ENCODE peak calls at places on chromosomes 5 and 9, in ten cellular contexts. One of them, this sample, is unnamed.

GRCh38 chr9:114769664-114770063 is 36.2 kb downstream of the TNFSF15 start:
- DNase-seq in RWPE1: no peak
- DNase-seq in transverse colon: no peak
- DNase-seq in GM12865: no peak
- DNase-seq in AG10803: peak; percentile 29
- DNase-seq in fibroblast of villous mesenchyme: peak; percentile 15
- DNase-seq in glutamatergic neuron: no peak
- DNase-seq in progenitor cell of endocrine pancreas: no peak
- DNase-seq in Panc1: no peak
- DNase-seq in brain microvascular endothelial cell: no peak
- DNase-seq in this sample: no peak

GRCh38 chr5:134252671-134253070 is 26.8 kb upstream of the PPP2CA start:
- DNase-seq in brain microvascular endothelial cell: peak; percentile 93
- DNase-seq in fibroblast of villous mesenchyme: peak; percentile 73
- DNase-seq in glutamatergic neuron: no peak
- DNase-seq in AG10803: peak; percentile 84
- DNase-seq in transverse colon: no peak
- DNase-seq in GM12865: no peak
- DNase-seq in progenitor cell of endocrine pancreas: no peak
- DNase-seq in Panc1: peak; percentile 83
- DNase-seq in RWPE1: peak; percentile 60
- DNase-seq in this sample: no peak

GRCh38 chr5:68368686-68369359 is 153.3 kb downstream of the PIK3R1 start:
- DNase-seq in transverse colon: no peak
- DNase-seq in glutamatergic neuron: no peak
- DNase-seq in fibroblast of villous mesenchyme: no peak
- DNase-seq in GM12865: no peak
- DNase-seq in AG10803: no peak
- DNase-seq in progenitor cell of endocrine pancreas: no peak
- DNase-seq in RWPE1: peak; percentile 58
- DNase-seq in brain microvascular endothelial cell: no peak
- DNase-seq in Panc1: no peak
- DNase-seq in this sample: no peak

GRCh38 chr5:33088176-33088575 is 352.6 kb upstream of the TARS1 start:
- DNase-seq in glutamatergic neuron: no peak
- DNase-seq in transverse colon: no peak
- DNase-seq in brain microvascular endothelial cell: no peak
- DNase-seq in fibroblast of villous mesenchyme: no peak
- DNase-seq in Panc1: no peak
- DNase-seq in progenitor cell of endocrine pancreas: no peak
- DNase-seq in GM12865: no peak
- DNase-seq in RWPE1: no peak
- DNase-seq in AG10803: peak; percentile 81
- DNase-seq in this sample: no peak

GRCh38 chr5:31809037-31809910 is 170.3 kb downstream of the PDZD2 start:
- DNase-seq in RWPE1: peak; percentile 82
- DNase-seq in AG10803: peak; percentile 74
- DNase-seq in fibroblast of villous mesenchyme: peak; percentile 72
- DNase-seq in transverse colon: peak; percentile 26
- DNase-seq in GM12865: peak; percentile 70
- DNase-seq in brain microvascular endothelial cell: peak; percentile 74
- DNase-seq in progenitor cell of endocrine pancreas: peak; percentile 43
- DNase-seq in glutamatergic neuron: peak; percentile 79
- DNase-seq in Panc1: peak; percentile 56
- DNase-seq in this sample: peak; percentile 76

GRCh38 chr5:63959177-63959982 is 2.9 kb downstream of the HTR1A start:
- DNase-seq in transverse colon: no peak
- DNase-seq in glutamatergic neuron: peak; percentile 86
- DNase-seq in fibroblast of villous mesenchyme: peak; percentile 1
- DNase-seq in progenitor cell of endocrine pancreas: peak; percentile 70
- DNase-seq in GM12865: no peak
- DNase-seq in AG10803: no peak
- DNase-seq in Panc1: no peak
- DNase-seq in RWPE1: no peak
- DNase-seq in brain microvascular endothelial cell: no peak
- DNase-seq in this sample: no peak

GRCh38 chr5:150502106-150502505 is 5.8 kb upstream of the NDST1 start:
- DNase-seq in fibroblast of villous mesenchyme: no peak
- DNase-seq in RWPE1: no peak
- DNase-seq in Panc1: no peak
- DNase-seq in transverse colon: no peak
- DNase-seq in brain microvascular endothelial cell: no peak
- DNase-seq in glutamatergic neuron: no peak
- DNase-seq in GM12865: no peak
- DNase-seq in progenitor cell of endocrine pancreas: no peak
- DNase-seq in AG10803: no peak
- DNase-seq in this sample: no peak

GRCh38 chr9:81497096-81497495 is 192.3 kb downstream of the TLE1 start:
- DNase-seq in transverse colon: no peak
- DNase-seq in progenitor cell of endocrine pancreas: no peak
- DNase-seq in RWPE1: no peak
- DNase-seq in AG10803: no peak
- DNase-seq in glutamatergic neuron: no peak
- DNase-seq in fibroblast of villous mesenchyme: peak; percentile 42
- DNase-seq in GM12865: no peak
- DNase-seq in brain microvascular endothelial cell: no peak
- DNase-seq in Panc1: no peak
- DNase-seq in this sample: no peak

GRCh38 chr9:129080608-129081387 is at the start of gene DOLPP1:
- DNase-seq in transverse colon: peak; percentile 99
- DNase-seq in Panc1: peak; percentile 90
- DNase-seq in fibroblast of villous mesenchyme: peak; percentile 100
- DNase-seq in AG10803: peak; percentile 100
- DNase-seq in progenitor cell of endocrine pancreas: peak; percentile 99
- DNase-seq in brain microvascular endothelial cell: peak; percentile 99
- DNase-seq in RWPE1: peak; percentile 100
- DNase-seq in glutamatergic neuron: peak; percentile 99
- DNase-seq in GM12865: peak; percentile 100
- DNase-seq in this sample: peak; percentile 100

GRCh38 chr9:129078691-129079503 is 2.0 kb upstream of the DOLPP1 start:
- DNase-seq in Panc1: no peak
- DNase-seq in transverse colon: peak; percentile 78
- DNase-seq in RWPE1: no peak
- DNase-seq in progenitor cell of endocrine pancreas: no peak
- DNase-seq in AG10803: no peak
- DNase-seq in brain microvascular endothelial cell: no peak
- DNase-seq in glutamatergic neuron: no peak
- DNase-seq in fibroblast of villous mesenchyme: no peak
- DNase-seq in GM12865: no peak
- DNase-seq in this sample: no peak

GRCh38 chr9:129080312-129080607 is 651 bp upstream of the DOLPP1 start:
- DNase-seq in Panc1: no peak
- DNase-seq in RWPE1: no peak
- DNase-seq in transverse colon: no peak
- DNase-seq in GM12865: no peak
- DNase-seq in progenitor cell of endocrine pancreas: no peak
- DNase-seq in AG10803: no peak
- DNase-seq in brain microvascular endothelial cell: no peak
- DNase-seq in fibroblast of villous mesenchyme: no peak
- DNase-seq in glutamatergic neuron: no peak
- DNase-seq in this sample: no peak

GRCh38 chr9:129081388-129081889 is 528 bp downstream of the DOLPP1 start:
- DNase-seq in progenitor cell of endocrine pancreas: no peak
- DNase-seq in AG10803: no peak
- DNase-seq in brain microvascular endothelial cell: no peak
- DNase-seq in RWPE1: no peak
- DNase-seq in GM12865: no peak
- DNase-seq in transverse colon: no peak
- DNase-seq in glutamatergic neuron: peak; percentile 94
- DNase-seq in Panc1: no peak
- DNase-seq in fibroblast of villous mesenchyme: no peak
- DNase-seq in this sample: peak; percentile 96

DNA sequence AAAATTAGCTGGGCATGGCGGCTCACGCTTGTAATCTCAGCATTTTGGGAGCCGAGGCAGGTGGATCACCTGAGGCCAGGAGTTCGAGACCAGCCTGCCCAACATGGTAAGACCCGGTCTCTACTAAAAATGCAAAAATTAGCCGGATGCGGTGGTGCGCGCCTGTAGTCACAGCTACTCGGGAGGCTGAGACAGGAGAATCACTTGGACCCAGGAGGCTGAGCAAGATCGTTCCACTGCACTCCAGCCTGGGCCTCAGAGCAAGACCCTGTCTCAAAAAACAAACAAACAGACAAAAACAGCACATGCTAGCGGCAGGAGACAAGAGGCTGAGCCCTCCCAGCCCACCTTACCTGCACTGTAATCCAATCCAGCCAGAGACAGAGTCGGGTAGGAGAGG is 1.1 kb upstream of the DOLPP1 start:
- DNase-seq in GM12865: no peak
- DNase-seq in glutamatergic neuron: no peak
- DNase-seq in AG10803: no peak
- DNase-seq in fibroblast of villous mesenchyme: no peak
- DNase-seq in transverse colon: no peak
- DNase-seq in progenitor cell of endocrine pancreas: no peak
- DNase-seq in RWPE1: no peak
- DNase-seq in brain microvascular endothelial cell: no peak
- DNase-seq in Panc1: no peak
- DNase-seq in this sample: no peak
- TF ChIP-seq CTCF in GM12865: no peak
- TF ChIP-seq CTCF in glutamatergic neuron: no peak
- TF ChIP-seq CTCF in AG10803: no peak
- TF ChIP-seq CTCF in fibroblast of villous mesenchyme: no peak
- TF ChIP-seq CTCF in transverse colon: no peak
- TF ChIP-seq CTCF in progenitor cell of endocrine pancreas: no peak
- TF ChIP-seq CTCF in RWPE1: no peak
- TF ChIP-seq CTCF in brain microvascular endothelial cell: no peak
- TF ChIP-seq CTCF in Panc1: no peak
- TF ChIP-seq CTCF in this sample: no peak

DNA sequence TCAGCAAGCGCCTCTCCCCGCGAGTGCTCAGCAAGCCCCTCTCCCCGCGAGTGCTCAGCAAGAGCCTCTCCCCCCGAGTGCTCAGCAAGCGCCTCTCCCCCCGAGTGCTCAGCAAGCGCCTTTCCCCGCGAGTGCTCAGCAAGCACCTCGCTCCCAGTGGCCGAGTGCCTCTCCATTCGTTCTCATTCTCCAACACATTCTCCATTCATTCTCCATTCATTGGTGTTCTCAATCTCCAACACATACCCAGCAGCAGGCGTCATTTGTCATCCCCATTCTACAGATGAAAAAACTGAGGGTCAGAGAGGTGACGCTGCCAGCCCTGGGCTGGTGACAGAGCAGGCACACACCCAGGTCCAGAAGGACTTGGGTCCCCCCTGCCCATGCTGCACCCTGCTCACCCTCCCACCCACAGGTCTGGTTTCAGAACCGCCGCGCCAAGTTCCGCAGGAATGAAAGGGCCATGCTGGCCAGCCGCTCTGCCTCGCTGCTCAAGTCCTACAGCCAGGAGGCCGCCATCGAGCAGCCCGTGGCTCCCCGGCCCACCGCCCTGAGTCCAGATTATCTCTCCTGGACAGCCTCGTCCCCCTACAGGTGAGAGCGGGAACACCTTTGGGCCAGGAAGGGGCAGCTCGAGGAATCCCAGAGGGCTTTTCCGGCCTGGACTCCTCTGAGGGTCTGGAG is 32.5 kb downstream of the PTGES start:
- DNase-seq in fibroblast of villous mesenchyme: no peak
- DNase-seq in Panc1: no peak
- DNase-seq in AG10803: no peak
- DNase-seq in glutamatergic neuron: peak; percentile 45
- DNase-seq in GM12865: no peak
- DNase-seq in brain microvascular endothelial cell: no peak
- DNase-seq in transverse colon: no peak
- DNase-seq in RWPE1: no peak
- DNase-seq in progenitor cell of endocrine pancreas: peak; percentile 35
- DNase-seq in this sample: no peak
- TF ChIP-seq CTCF in fibroblast of villous mesenchyme: peak; percentile 16
- TF ChIP-seq CTCF in Panc1: peak; percentile 58
- TF ChIP-seq CTCF in AG10803: peak; percentile 20
- TF ChIP-seq CTCF in glutamatergic neuron: peak; percentile 74
- TF ChIP-seq CTCF in GM12865: peak; percentile 16
- TF ChIP-seq CTCF in brain microvascular endothelial cell: peak; percentile 64
- TF ChIP-seq CTCF in transverse colon: peak; percentile 13
- TF ChIP-seq CTCF in RWPE1: peak; percentile 29
- TF ChIP-seq CTCF in progenitor cell of endocrine pancreas: peak; percentile 59
- TF ChIP-seq CTCF in this sample: no peak

GRCh38 chr9:123362856-123363255 is 6.9 kb downstream of the CRB2 start:
- DNase-seq in AG10803: no peak
- DNase-seq in transverse colon: no peak
- DNase-seq in brain microvascular endothelial cell: no peak
- DNase-seq in progenitor cell of endocrine pancreas: no peak
- DNase-seq in RWPE1: no peak
- DNase-seq in GM12865: no peak
- DNase-seq in fibroblast of villous mesenchyme: no peak
- DNase-seq in Panc1: no peak
- DNase-seq in glutamatergic neuron: no peak
- DNase-seq in this sample: no peak

GRCh38 chr9:123368023-123368422 is 12.0 kb downstream of the CRB2 start:
- DNase-seq in fibroblast of villous mesenchyme: no peak
- DNase-seq in brain microvascular endothelial cell: no peak
- DNase-seq in progenitor cell of endocrine pancreas: no peak
- DNase-seq in RWPE1: no peak
- DNase-seq in Panc1: no peak
- DNase-seq in transverse colon: no peak
- DNase-seq in GM12865: no peak
- DNase-seq in AG10803: no peak
- DNase-seq in glutamatergic neuron: no peak
- DNase-seq in this sample: no peak

GRCh38 chr9:123365881-123366528 is 10.0 kb downstream of the CRB2 start:
- DNase-seq in brain microvascular endothelial cell: no peak
- DNase-seq in glutamatergic neuron: no peak
- DNase-seq in progenitor cell of endocrine pancreas: no peak
- DNase-seq in transverse colon: no peak
- DNase-seq in AG10803: no peak
- DNase-seq in fibroblast of villous mesenchyme: no peak
- DNase-seq in Panc1: no peak
- DNase-seq in GM12865: no peak
- DNase-seq in RWPE1: no peak
- DNase-seq in this sample: no peak

GRCh38 chr9:123364241-123364824 is 8.3 kb downstream of the CRB2 start:
- DNase-seq in AG10803: peak; percentile 25
- DNase-seq in transverse colon: no peak
- DNase-seq in brain microvascular endothelial cell: peak; percentile 13
- DNase-seq in Panc1: no peak
- DNase-seq in fibroblast of villous mesenchyme: peak; percentile 86
- DNase-seq in glutamatergic neuron: no peak
- DNase-seq in progenitor cell of endocrine pancreas: no peak
- DNase-seq in GM12865: peak; percentile 18
- DNase-seq in RWPE1: no peak
- DNase-seq in this sample: no peak

DNA sequence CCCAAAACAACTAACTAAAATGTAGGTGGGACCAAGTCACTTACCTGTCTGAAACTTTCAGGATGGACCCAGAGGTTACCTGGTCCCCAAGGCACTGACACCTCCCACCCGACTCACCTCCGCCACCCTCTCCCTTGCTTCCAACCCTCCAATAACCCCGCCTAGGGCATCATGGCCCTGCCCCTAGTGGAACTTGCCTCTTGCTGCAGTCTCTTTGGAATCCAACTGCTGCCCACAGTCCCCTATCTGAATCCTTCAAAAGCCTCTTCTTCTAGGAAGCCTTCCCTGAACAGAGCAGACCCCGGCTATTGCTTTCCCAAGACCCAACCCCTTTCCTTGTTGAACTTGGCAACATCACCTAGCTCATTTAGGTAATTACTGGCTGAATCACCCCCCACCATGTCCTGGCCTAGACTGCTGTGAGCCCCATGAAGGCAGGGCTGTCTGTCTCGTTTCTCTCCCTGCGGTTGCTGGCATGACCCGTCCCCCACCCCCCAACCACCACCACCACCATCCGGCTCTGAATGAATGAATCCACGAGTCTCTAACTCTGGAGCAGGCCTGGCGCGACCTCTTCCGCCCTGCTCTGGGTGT is 9.4 kb downstream of the CRB2 start:
- DNase-seq in fibroblast of villous mesenchyme: no peak
- DNase-seq in brain microvascular endothelial cell: no peak
- DNase-seq in GM12865: no peak
- DNase-seq in transverse colon: no peak
- DNase-seq in Panc1: no peak
- DNase-seq in glutamatergic neuron: no peak
- DNase-seq in RWPE1: no peak
- DNase-seq in progenitor cell of endocrine pancreas: no peak
- DNase-seq in AG10803: no peak
- DNase-seq in this sample: no peak
- TF ChIP-seq CTCF in fibroblast of villous mesenchyme: peak; percentile 44
- TF ChIP-seq CTCF in brain microvascular endothelial cell: peak; percentile 59
- TF ChIP-seq CTCF in GM12865: peak; percentile 27
- TF ChIP-seq CTCF in transverse colon: peak; percentile 12
- TF ChIP-seq CTCF in Panc1: no peak
- TF ChIP-seq CTCF in glutamatergic neuron: peak; percentile 31
- TF ChIP-seq CTCF in RWPE1: no peak
- TF ChIP-seq CTCF in progenitor cell of endocrine pancreas: peak; percentile 43
- TF ChIP-seq CTCF in AG10803: peak; percentile 36
- TF ChIP-seq CTCF in this sample: no peak

GRCh38 chr5:57341380-57341979 is 141.1 kb downstream of the ACTBL2 start:
- DNase-seq in GM12865: no peak
- DNase-seq in glutamatergic neuron: no peak
- DNase-seq in brain microvascular endothelial cell: no peak
- DNase-seq in Panc1: no peak
- DNase-seq in transverse colon: no peak
- DNase-seq in progenitor cell of endocrine pancreas: no peak
- DNase-seq in fibroblast of villous mesenchyme: peak; percentile 32
- DNase-seq in RWPE1: no peak
- DNase-seq in AG10803: no peak
- DNase-seq in this sample: no peak

GRCh38 chr5:57340681-57341080 is 141.9 kb downstream of the ACTBL2 start:
- DNase-seq in AG10803: no peak
- DNase-seq in fibroblast of villous mesenchyme: no peak
- DNase-seq in RWPE1: no peak
- DNase-seq in progenitor cell of endocrine pancreas: no peak
- DNase-seq in Panc1: no peak
- DNase-seq in glutamatergic neuron: no peak
- DNase-seq in brain microvascular endothelial cell: no peak
- DNase-seq in transverse colon: no peak
- DNase-seq in GM12865: no peak
- DNase-seq in this sample: no peak

GRCh38 chr5:57335092-57335491 is 147.5 kb downstream of the ACTBL2 start:
- DNase-seq in Panc1: peak; percentile 70
- DNase-seq in AG10803: peak; percentile 32
- DNase-seq in progenitor cell of endocrine pancreas: no peak
- DNase-seq in fibroblast of villous mesenchyme: peak; percentile 81
- DNase-seq in glutamatergic neuron: no peak
- DNase-seq in RWPE1: peak; percentile 76
- DNase-seq in GM12865: no peak
- DNase-seq in transverse colon: no peak
- DNase-seq in brain microvascular endothelial cell: peak; percentile 27
- DNase-seq in this sample: no peak

GRCh38 chr5:57338849-57339340 is 143.7 kb downstream of the ACTBL2 start:
- DNase-seq in brain microvascular endothelial cell: no peak
- DNase-seq in fibroblast of villous mesenchyme: no peak
- DNase-seq in glutamatergic neuron: no peak
- DNase-seq in GM12865: no peak
- DNase-seq in AG10803: no peak
- DNase-seq in Panc1: no peak
- DNase-seq in progenitor cell of endocrine pancreas: no peak
- DNase-seq in RWPE1: no peak
- DNase-seq in transverse colon: no peak
- DNase-seq in this sample: no peak

DNA sequence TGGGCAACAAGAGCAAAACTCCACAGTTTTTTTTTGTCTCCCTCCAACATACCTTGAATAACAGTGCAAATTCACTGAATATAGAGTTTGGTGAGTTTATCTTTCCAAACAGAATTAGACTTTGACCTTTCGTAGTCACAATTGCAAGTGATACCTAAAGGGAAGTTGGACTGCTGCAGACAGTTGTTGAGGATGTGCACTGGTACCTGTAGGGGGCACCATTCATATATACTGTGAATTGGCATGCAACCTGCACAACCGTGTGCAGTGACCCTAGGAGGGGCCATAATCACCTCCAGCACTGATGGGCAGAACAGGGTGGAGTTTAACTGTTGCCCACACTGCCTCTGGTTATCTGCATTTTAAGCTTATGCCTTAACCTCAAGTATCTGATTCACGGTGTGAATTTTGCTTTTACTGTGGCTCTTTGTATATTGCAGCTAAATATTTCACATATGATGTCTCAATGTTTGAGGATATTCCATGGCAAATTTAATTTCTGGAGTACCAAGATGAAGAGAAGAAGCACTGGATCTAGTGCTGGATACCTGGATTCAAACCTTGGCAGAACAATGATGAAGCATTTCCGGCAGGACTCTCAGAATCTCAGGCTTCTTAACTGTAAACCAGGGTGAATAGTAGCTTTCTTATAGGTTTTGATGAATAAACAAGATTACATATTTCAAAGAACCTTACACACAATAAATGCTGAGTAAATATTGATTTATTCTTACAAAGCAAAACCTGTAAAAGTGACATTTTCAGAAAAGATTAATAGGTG is 144.4 kb downstream of the ACTBL2 start:
- DNase-seq in transverse colon: no peak
- DNase-seq in GM12865: peak; percentile 44
- DNase-seq in brain microvascular endothelial cell: no peak
- DNase-seq in RWPE1: no peak
- DNase-seq in progenitor cell of endocrine pancreas: no peak
- DNase-seq in glutamatergic neuron: no peak
- DNase-seq in Panc1: no peak
- DNase-seq in AG10803: peak; percentile 15
- DNase-seq in fibroblast of villous mesenchyme: peak; percentile 68
- DNase-seq in this sample: peak; percentile 23
- TF ChIP-seq CTCF in transverse colon: peak; percentile 23
- TF ChIP-seq CTCF in GM12865: peak; percentile 52
- TF ChIP-seq CTCF in brain microvascular endothelial cell: peak; percentile 68
- TF ChIP-seq CTCF in RWPE1: no peak
- TF ChIP-seq CTCF in progenitor cell of endocrine pancreas: peak; percentile 47
- TF ChIP-seq CTCF in glutamatergic neuron: no peak
- TF ChIP-seq CTCF in Panc1: peak; percentile 78
- TF ChIP-seq CTCF in AG10803: peak; percentile 51
- TF ChIP-seq CTCF in fibroblast of villous mesenchyme: peak; percentile 48
- TF ChIP-seq CTCF in this sample: peak; percentile 35

This sample was measured in GM13976.